ENCODE peak calls at places on chromosome 19, in four cellular contexts. One of them, this sample, is unnamed.

GRCh38 chr19:55626350-55626749 is 2.0 kb upstream of the ZNF784 start:
- DNase-seq in heart left ventricle: no peak
- DNase-seq in tibial nerve: no peak
- DNase-seq in IMR-90: no peak
- DNase-seq in this sample: no peak

GRCh38 chr19:57348136-57348535 is 2.9 kb upstream of the ZNF304 start:
- DNase-seq in heart left ventricle: no peak
- DNase-seq in tibial nerve: no peak
- DNase-seq in IMR-90: peak; percentile 55
- DNase-seq in this sample: no peak

GRCh38 chr19:51386882-51387520 is 773 bp downstream of the LIM2 start:
- DNase-seq in heart left ventricle: no peak
- DNase-seq in tibial nerve: no peak
- DNase-seq in IMR-90: no peak
- DNase-seq in this sample: no peak

GRCh38 chr19:19278315-19278714 is 5.2 kb upstream of the TM6SF2 start:
- DNase-seq in heart left ventricle: no peak
- DNase-seq in tibial nerve: no peak
- DNase-seq in IMR-90: no peak
- DNase-seq in this sample: no peak

GRCh38 chr19:4692275-4693077 is 22.3 kb upstream of the MYDGF start:
- DNase-seq in heart left ventricle: no peak
- DNase-seq in tibial nerve: no peak
- DNase-seq in IMR-90: no peak
- DNase-seq in this sample: no peak

GRCh38 chr19:18763674-18764590 is 27.2 kb downstream of the COMP start:
- DNase-seq in heart left ventricle: no peak
- DNase-seq in tibial nerve: no peak
- DNase-seq in IMR-90: peak; percentile 27
- DNase-seq in this sample: no peak

GRCh38 chr19:45173816-45174215 is 4.2 kb downstream of the TRAPPC6A start:
- DNase-seq in heart left ventricle: no peak
- DNase-seq in tibial nerve: no peak
- DNase-seq in IMR-90: peak; percentile 79
- DNase-seq in this sample: no peak

GRCh38 chr19:3465552-3465951 is 14.8 kb downstream of the SMIM24 start:
- DNase-seq in heart left ventricle: no peak
- DNase-seq in tibial nerve: no peak
- DNase-seq in IMR-90: no peak
- DNase-seq in this sample: no peak

GRCh38 chr19:3406571-3407111 is 40.3 kb downstream of the NFIC start:
- DNase-seq in heart left ventricle: no peak
- DNase-seq in tibial nerve: no peak
- DNase-seq in IMR-90: no peak
- DNase-seq in this sample: no peak

GRCh38 chr19:54355675-54356074 is 9.1 kb downstream of the LAIR1 start:
- DNase-seq in heart left ventricle: no peak
- DNase-seq in tibial nerve: no peak
- DNase-seq in IMR-90: no peak
- DNase-seq in this sample: no peak

GRCh38 chr19:45778010-45778671 is 4.1 kb downstream of the DMPK start:
- DNase-seq in heart left ventricle: no peak
- DNase-seq in tibial nerve: no peak
- DNase-seq in IMR-90: no peak
- DNase-seq in this sample: no peak

GRCh38 chr19:51501594-51502263 is at the start of gene SIGLEC12:
- DNase-seq in heart left ventricle: peak; percentile 39
- DNase-seq in tibial nerve: peak; percentile 10
- DNase-seq in IMR-90: no peak
- DNase-seq in this sample: peak; percentile 59

GRCh38 chr19:56993851-56994250 is 125.9 kb upstream of the USP29 start:
- DNase-seq in heart left ventricle: no peak
- DNase-seq in tibial nerve: no peak
- DNase-seq in IMR-90: no peak
- DNase-seq in this sample: no peak

GRCh38 chr19:18605196-18605545 is 1.4 kb downstream of the CRLF1 start:
- DNase-seq in heart left ventricle: no peak
- DNase-seq in tibial nerve: no peak
- DNase-seq in IMR-90: no peak
- DNase-seq in this sample: no peak

GRCh38 chr19:4454952-4455738 is 2.4 kb downstream of the UBXN6 start:
- DNase-seq in heart left ventricle: no peak
- DNase-seq in tibial nerve: no peak
- DNase-seq in IMR-90: peak; percentile 62
- DNase-seq in this sample: no peak

GRCh38 chr19:31154021-31154420 is 195.2 kb downstream of the TSHZ3 start:
- DNase-seq in heart left ventricle: no peak
- DNase-seq in tibial nerve: no peak
- DNase-seq in IMR-90: peak; percentile 4
- DNase-seq in this sample: no peak

GRCh38 chr19:34667349-34668076 is 9.4 kb downstream of the SCGB2B2 start:
- DNase-seq in heart left ventricle: no peak
- DNase-seq in tibial nerve: no peak
- DNase-seq in IMR-90: peak; percentile 27
- DNase-seq in this sample: no peak

GRCh38 chr19:33998302-33998701 is 174.0 kb upstream of the LSM14A start:
- DNase-seq in heart left ventricle: no peak
- DNase-seq in tibial nerve: no peak
- DNase-seq in IMR-90: no peak
- DNase-seq in this sample: no peak

GRCh38 chr19:10553087-10553667 is 9.5 kb downstream of the ATG4D start:
- DNase-seq in heart left ventricle: no peak
- DNase-seq in tibial nerve: no peak
- DNase-seq in IMR-90: no peak
- DNase-seq in this sample: no peak

GRCh38 chr19:5694952-5695648 is 5.0 kb downstream of the RPL36 start:
- DNase-seq in heart left ventricle: no peak
- DNase-seq in tibial nerve: no peak
- DNase-seq in IMR-90: no peak
- DNase-seq in this sample: no peak

GRCh38 chr19:16405797-16406196 is 66.0 kb downstream of the EPS15L1 start:
- DNase-seq in heart left ventricle: no peak
- DNase-seq in tibial nerve: no peak
- DNase-seq in IMR-90: no peak
- DNase-seq in this sample: no peak

GRCh38 chr19:28815257-28815656 is 397.7 kb downstream of the UQCRFS1 start:
- DNase-seq in heart left ventricle: no peak
- DNase-seq in tibial nerve: no peak
- DNase-seq in IMR-90: no peak
- DNase-seq in this sample: no peak
- H3K4me3 ChIP-seq in heart left ventricle: no peak overlapping the region
- H3K4me3 ChIP-seq in tibial nerve: no peak overlapping the region
- H3K4me3 ChIP-seq in IMR-90: no peak overlapping the region
- H3K4me3 ChIP-seq in this sample: no peak overlapping the region

DNA sequence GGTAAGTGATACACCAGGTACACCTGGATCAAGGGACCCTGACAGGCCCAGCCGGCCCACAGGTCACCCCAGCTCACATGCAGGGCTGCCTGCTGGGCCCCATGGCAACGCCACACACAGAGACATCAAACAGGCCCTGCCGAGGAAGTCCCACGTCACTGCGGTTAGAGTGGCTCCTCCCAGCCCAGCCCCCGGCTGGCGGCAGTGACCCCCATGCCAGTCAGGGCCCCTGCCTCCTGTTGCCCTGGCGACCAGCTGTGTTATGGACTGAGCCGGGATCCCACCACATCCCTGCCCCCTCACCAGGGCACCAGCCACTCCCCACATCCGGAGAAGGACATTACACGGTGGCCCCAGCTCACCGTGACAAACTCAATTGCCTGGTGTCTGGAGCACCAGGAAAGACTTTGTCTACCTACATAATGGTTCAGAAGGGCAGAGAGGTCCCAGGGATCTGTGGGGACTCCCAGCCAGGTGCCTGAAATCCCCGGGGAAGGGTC is 30.4 kb upstream of the NANOS3 start:
- DNase-seq in heart left ventricle: peak; percentile 91
- DNase-seq in tibial nerve: peak; percentile 54
- DNase-seq in IMR-90: peak; percentile 93
- DNase-seq in this sample: peak; percentile 72
- TF ChIP-seq POLR2A in heart left ventricle: no peak
- TF ChIP-seq POLR2A in tibial nerve: no peak
- TF ChIP-seq POLR2A in IMR-90: no peak
- TF ChIP-seq POLR2A in this sample: no peak

GRCh38 chr19:47614559-47614958 is 5.6 kb downstream of the BICRA start:
- DNase-seq in heart left ventricle: no peak
- DNase-seq in tibial nerve: no peak
- DNase-seq in IMR-90: no peak
- DNase-seq in this sample: no peak

GRCh38 chr19:47615230-47615629 is 6.3 kb downstream of the BICRA start:
- DNase-seq in heart left ventricle: no peak
- DNase-seq in tibial nerve: no peak
- DNase-seq in IMR-90: no peak
- DNase-seq in this sample: no peak

GRCh38 chr19:47610902-47611301 is 2.0 kb downstream of the BICRA start:
- DNase-seq in heart left ventricle: peak; percentile 43
- DNase-seq in tibial nerve: no peak
- DNase-seq in IMR-90: no peak
- DNase-seq in this sample: no peak

GRCh38 chr19:47615714-47616113 is 6.8 kb downstream of the BICRA start:
- DNase-seq in heart left ventricle: no peak
- DNase-seq in tibial nerve: no peak
- DNase-seq in IMR-90: no peak
- DNase-seq in this sample: no peak

GRCh38 chr19:47613165-47614146 is 4.5 kb downstream of the BICRA start:
- DNase-seq in heart left ventricle: no peak
- DNase-seq in tibial nerve: no peak
- DNase-seq in IMR-90: peak; percentile 70
- DNase-seq in this sample: no peak
- H3K27ac ChIP-seq in heart left ventricle: peak overlapping the region; percentile 54
- H3K27ac ChIP-seq in tibial nerve: peak overlapping the region; percentile 65
- H3K27ac ChIP-seq in IMR-90: peak overlapping the region; percentile 54
- H3K27ac ChIP-seq in this sample: no peak overlapping the region

GRCh38 chr19:15318241-15318691 is 14.1 kb downstream of the BRD4 start:
- DNase-seq in heart left ventricle: no peak
- DNase-seq in tibial nerve: no peak
- DNase-seq in IMR-90: peak; percentile 42
- DNase-seq in this sample: no peak

GRCh38 chr19:15315101-15315500 is 17.2 kb downstream of the BRD4 start:
- DNase-seq in heart left ventricle: no peak
- DNase-seq in tibial nerve: no peak
- DNase-seq in IMR-90: no peak
- DNase-seq in this sample: no peak

GRCh38 chr19:15316498-15316897 is 15.8 kb downstream of the BRD4 start:
- DNase-seq in heart left ventricle: no peak
- DNase-seq in tibial nerve: no peak
- DNase-seq in IMR-90: peak; percentile 80
- DNase-seq in this sample: no peak

GRCh38 chr19:15320118-15320517 is 12.2 kb downstream of the BRD4 start:
- DNase-seq in heart left ventricle: no peak
- DNase-seq in tibial nerve: no peak
- DNase-seq in IMR-90: peak; percentile 73
- DNase-seq in this sample: no peak

DNA sequence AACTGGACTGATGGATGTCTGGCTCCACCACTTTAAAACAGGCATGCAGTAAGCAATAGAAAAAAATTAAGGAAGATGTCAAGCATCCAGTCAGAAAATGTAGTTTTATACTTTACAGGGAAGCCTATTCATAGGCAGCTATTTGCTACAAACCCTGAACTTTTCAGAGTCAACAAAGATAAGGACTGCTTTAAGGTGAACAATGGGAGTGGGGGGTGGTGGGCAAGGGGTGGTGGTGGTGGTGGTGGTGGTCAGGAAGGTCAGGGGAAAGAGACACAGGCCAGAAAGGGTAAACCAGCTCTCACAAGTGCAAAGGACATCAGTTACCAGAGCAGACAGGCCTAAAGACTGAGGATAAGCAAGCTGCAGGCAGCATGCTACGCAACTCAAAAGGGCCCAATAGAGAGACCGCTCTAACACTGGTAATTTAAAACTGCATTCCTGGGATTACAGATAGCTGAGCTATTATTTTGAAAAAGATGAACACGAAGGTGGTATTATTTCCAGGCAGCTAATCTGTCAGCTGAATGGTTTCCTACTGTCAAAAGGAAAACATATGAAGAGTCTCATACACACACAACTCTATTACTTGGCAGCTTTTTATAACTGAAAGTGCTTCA is 14.8 kb downstream of the BRD4 start:
- DNase-seq in heart left ventricle: no peak
- DNase-seq in tibial nerve: no peak
- DNase-seq in IMR-90: peak; percentile 80
- DNase-seq in this sample: no peak
- H3K4me3 ChIP-seq in heart left ventricle: no peak overlapping the region
- H3K4me3 ChIP-seq in tibial nerve: no peak overlapping the region
- H3K4me3 ChIP-seq in IMR-90: no peak overlapping the region
- H3K4me3 ChIP-seq in this sample: no peak overlapping the region

GRCh38 chr19:42326969-42327368 is 1.5 kb downstream of the MEGF8 start:
- DNase-seq in heart left ventricle: no peak
- DNase-seq in tibial nerve: no peak
- DNase-seq in IMR-90: no peak
- DNase-seq in this sample: no peak

GRCh38 chr19:42323852-42324654 is 1.4 kb upstream of the MEGF8 start:
- DNase-seq in heart left ventricle: no peak
- DNase-seq in tibial nerve: no peak
- DNase-seq in IMR-90: no peak
- DNase-seq in this sample: no peak

GRCh38 chr19:42324655-42325307 is 654 bp upstream of the MEGF8 start:
- DNase-seq in heart left ventricle: no peak
- DNase-seq in tibial nerve: no peak
- DNase-seq in IMR-90: no peak
- DNase-seq in this sample: no peak

GRCh38 chr19:42325896-42326771 is 699 bp downstream of the MEGF8 start:
- DNase-seq in heart left ventricle: peak; percentile 45
- DNase-seq in tibial nerve: no peak
- DNase-seq in IMR-90: no peak
- DNase-seq in this sample: no peak

GRCh38 chr19:42325308-42325895 is at the start of gene MEGF8:
- DNase-seq in heart left ventricle: peak; percentile 98
- DNase-seq in tibial nerve: peak; percentile 98
- DNase-seq in IMR-90: peak; percentile 99
- DNase-seq in this sample: peak; percentile 98
- TF ChIP-seq POLR2A in heart left ventricle: peak; percentile 4
- TF ChIP-seq POLR2A in tibial nerve: no peak
- TF ChIP-seq POLR2A in IMR-90: peak; percentile 72
- TF ChIP-seq POLR2A in this sample: peak; percentile 74

GRCh38 chr19:47141695-47142094 is 11.1 kb downstream of the SAE1 start:
- DNase-seq in heart left ventricle: no peak
- DNase-seq in tibial nerve: no peak
- DNase-seq in IMR-90: no peak
- DNase-seq in this sample: no peak
- H3K27ac ChIP-seq in heart left ventricle: no peak overlapping the region
- H3K27ac ChIP-seq in tibial nerve: no peak overlapping the region
- H3K27ac ChIP-seq in IMR-90: no peak overlapping the region
- H3K27ac ChIP-seq in this sample: no peak overlapping the region

GRCh38 chr19:1856698-1857603 is 6.4 kb downstream of the KLF16 start:
- DNase-seq in heart left ventricle: peak; percentile 88
- DNase-seq in tibial nerve: peak; percentile 50
- DNase-seq in IMR-90: peak; percentile 70
- DNase-seq in this sample: peak; percentile 92
- H3K4me3 ChIP-seq in heart left ventricle: peak overlapping the region; percentile 62
- H3K4me3 ChIP-seq in tibial nerve: peak overlapping the region; percentile 58
- H3K4me3 ChIP-seq in IMR-90: peak overlapping the region; percentile 38
- H3K4me3 ChIP-seq in this sample: peak overlapping the region; percentile 36

This sample was measured in right lobe of liver.